ENCODE peak calls at places on chromosomes 2 and 18, in ten cellular contexts. One of them, this sample, is unnamed.

GRCh38 chr18:8673276-8674209 is 31.8 kb upstream of the MTCL1 start:
- DNase-seq in Jurkat, Clone E6-1: no peak
- DNase-seq in uterus: no peak
- DNase-seq in lower lobe of right lung: no peak
- DNase-seq in heart left ventricle: no peak
- DNase-seq in colonic mucosa: no peak
- DNase-seq in adrenal gland: no peak
- DNase-seq in H1: no peak
- DNase-seq in astrocyte of the cerebellum: no peak
- DNase-seq in RWPE2: no peak
- DNase-seq in this sample: no peak

GRCh38 chr2:26849056-26850001 is 1.4 kb downstream of the DPYSL5 start:
- DNase-seq in colonic mucosa: no peak
- DNase-seq in heart left ventricle: no peak
- DNase-seq in lower lobe of right lung: no peak
- DNase-seq in astrocyte of the cerebellum: no peak
- DNase-seq in RWPE2: no peak
- DNase-seq in Jurkat, Clone E6-1: no peak
- DNase-seq in H1: no peak
- DNase-seq in adrenal gland: no peak
- DNase-seq in uterus: no peak
- DNase-seq in this sample: peak; percentile 24

GRCh38 chr2:234536218-234536989 is 39.5 kb upstream of the ARL4C start:
- DNase-seq in Jurkat, Clone E6-1: no peak
- DNase-seq in astrocyte of the cerebellum: no peak
- DNase-seq in RWPE2: no peak
- DNase-seq in lower lobe of right lung: no peak
- DNase-seq in uterus: no peak
- DNase-seq in colonic mucosa: no peak
- DNase-seq in heart left ventricle: no peak
- DNase-seq in H1: no peak
- DNase-seq in adrenal gland: no peak
- DNase-seq in this sample: no peak

GRCh38 chr2:225660262-225661091 is 261.0 kb downstream of the NYAP2 start:
- DNase-seq in heart left ventricle: peak; percentile 52
- DNase-seq in astrocyte of the cerebellum: peak; percentile 52
- DNase-seq in colonic mucosa: peak; percentile 76
- DNase-seq in uterus: peak; percentile 60
- DNase-seq in Jurkat, Clone E6-1: peak; percentile 52
- DNase-seq in lower lobe of right lung: peak; percentile 76
- DNase-seq in RWPE2: peak; percentile 65
- DNase-seq in H1: no peak
- DNase-seq in adrenal gland: peak; percentile 92
- DNase-seq in this sample: peak; percentile 77

GRCh38 chr18:10006261-10006903 is 92.6 kb downstream of the VAPA start:
- DNase-seq in H1: no peak
- DNase-seq in RWPE2: no peak
- DNase-seq in lower lobe of right lung: no peak
- DNase-seq in uterus: peak; percentile 56
- DNase-seq in colonic mucosa: no peak
- DNase-seq in adrenal gland: no peak
- DNase-seq in astrocyte of the cerebellum: peak; percentile 20
- DNase-seq in Jurkat, Clone E6-1: no peak
- DNase-seq in heart left ventricle: no peak
- DNase-seq in this sample: no peak

GRCh38 chr18:70322928-70323327 is 34.1 kb downstream of the SOCS6 start:
- DNase-seq in colonic mucosa: no peak
- DNase-seq in uterus: no peak
- DNase-seq in adrenal gland: no peak
- DNase-seq in lower lobe of right lung: no peak
- DNase-seq in H1: no peak
- DNase-seq in astrocyte of the cerebellum: peak; percentile 48
- DNase-seq in heart left ventricle: no peak
- DNase-seq in RWPE2: no peak
- DNase-seq in Jurkat, Clone E6-1: no peak
- DNase-seq in this sample: no peak

GRCh38 chr2:61493523-61493942 is 22.6 kb upstream of the USP34 start:
- DNase-seq in Jurkat, Clone E6-1: peak; percentile 58
- DNase-seq in H1: no peak
- DNase-seq in RWPE2: no peak
- DNase-seq in adrenal gland: peak; percentile 35
- DNase-seq in heart left ventricle: no peak
- DNase-seq in colonic mucosa: no peak
- DNase-seq in astrocyte of the cerebellum: peak; percentile 34
- DNase-seq in uterus: no peak
- DNase-seq in lower lobe of right lung: no peak
- DNase-seq in this sample: no peak

GRCh38 chr2:166373951-166374350 is 1.8 kb downstream of the SCN9A start:
- DNase-seq in adrenal gland: peak; percentile 57
- DNase-seq in lower lobe of right lung: no peak
- DNase-seq in RWPE2: peak; percentile 83
- DNase-seq in colonic mucosa: no peak
- DNase-seq in Jurkat, Clone E6-1: no peak
- DNase-seq in heart left ventricle: no peak
- DNase-seq in uterus: no peak
- DNase-seq in astrocyte of the cerebellum: peak; percentile 49
- DNase-seq in H1: no peak
- DNase-seq in this sample: no peak

DNA sequence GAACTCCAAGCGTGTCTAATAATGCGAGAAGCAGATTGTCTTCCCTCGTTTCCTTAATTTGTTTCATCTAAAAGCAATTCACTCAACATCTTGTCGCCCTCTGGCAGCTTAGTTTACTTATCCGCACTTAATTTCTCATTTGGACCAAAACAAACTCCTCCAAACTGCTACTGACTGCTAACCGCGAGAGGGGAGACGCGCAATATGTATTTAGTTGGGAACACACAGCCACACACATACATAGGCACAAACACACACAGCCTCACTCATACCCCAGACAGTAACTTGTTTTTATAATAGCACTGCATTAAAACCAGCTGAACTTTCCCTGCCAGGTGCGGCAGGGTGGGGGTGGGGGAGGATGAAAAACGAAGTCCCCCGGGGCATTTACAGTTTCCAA is 2.6 kb downstream of the ERBB4 start:
- DNase-seq in heart left ventricle: no peak
- DNase-seq in H1: no peak
- DNase-seq in Jurkat, Clone E6-1: no peak
- DNase-seq in astrocyte of the cerebellum: no peak
- DNase-seq in adrenal gland: no peak
- DNase-seq in colonic mucosa: no peak
- DNase-seq in lower lobe of right lung: no peak
- DNase-seq in uterus: no peak
- DNase-seq in RWPE2: no peak
- DNase-seq in this sample: no peak
- H3K4me3 ChIP-seq in heart left ventricle: peak overlapping the region; percentile 57
- H3K4me3 ChIP-seq in H1: peak overlapping the region; percentile 75
- H3K4me3 ChIP-seq in Jurkat, Clone E6-1: no peak overlapping the region
- H3K4me3 ChIP-seq in astrocyte of the cerebellum: peak overlapping the region; percentile 49
- H3K4me3 ChIP-seq in adrenal gland: no peak overlapping the region
- H3K4me3 ChIP-seq in colonic mucosa: no peak overlapping the region
- H3K4me3 ChIP-seq in lower lobe of right lung: peak overlapping the region; percentile 61
- H3K4me3 ChIP-seq in uterus: no peak overlapping the region
- H3K4me3 ChIP-seq in RWPE2: no peak overlapping the region
- H3K4me3 ChIP-seq in this sample: peak overlapping the region; percentile 75

GRCh38 chr2:181742361-181742760 is 62.0 kb upstream of the NEUROD1 start:
- DNase-seq in astrocyte of the cerebellum: no peak
- DNase-seq in heart left ventricle: no peak
- DNase-seq in Jurkat, Clone E6-1: no peak
- DNase-seq in adrenal gland: no peak
- DNase-seq in lower lobe of right lung: no peak
- DNase-seq in RWPE2: no peak
- DNase-seq in H1: no peak
- DNase-seq in uterus: no peak
- DNase-seq in colonic mucosa: no peak
- DNase-seq in this sample: no peak

GRCh38 chr2:181743723-181744031 is 63.4 kb upstream of the NEUROD1 start:
- DNase-seq in H1: no peak
- DNase-seq in astrocyte of the cerebellum: no peak
- DNase-seq in Jurkat, Clone E6-1: no peak
- DNase-seq in adrenal gland: no peak
- DNase-seq in heart left ventricle: no peak
- DNase-seq in uterus: no peak
- DNase-seq in colonic mucosa: no peak
- DNase-seq in RWPE2: no peak
- DNase-seq in lower lobe of right lung: no peak
- DNase-seq in this sample: no peak

GRCh38 chr2:181741756-181742155 is 61.4 kb upstream of the NEUROD1 start:
- DNase-seq in RWPE2: no peak
- DNase-seq in colonic mucosa: no peak
- DNase-seq in Jurkat, Clone E6-1: no peak
- DNase-seq in uterus: no peak
- DNase-seq in adrenal gland: no peak
- DNase-seq in astrocyte of the cerebellum: no peak
- DNase-seq in H1: no peak
- DNase-seq in heart left ventricle: no peak
- DNase-seq in lower lobe of right lung: no peak
- DNase-seq in this sample: no peak

GRCh38 chr2:181745796-181746540 is 65.7 kb upstream of the NEUROD1 start:
- DNase-seq in lower lobe of right lung: no peak
- DNase-seq in astrocyte of the cerebellum: no peak
- DNase-seq in RWPE2: no peak
- DNase-seq in adrenal gland: no peak
- DNase-seq in H1: no peak
- DNase-seq in uterus: no peak
- DNase-seq in colonic mucosa: no peak
- DNase-seq in heart left ventricle: no peak
- DNase-seq in Jurkat, Clone E6-1: no peak
- DNase-seq in this sample: no peak

DNA sequence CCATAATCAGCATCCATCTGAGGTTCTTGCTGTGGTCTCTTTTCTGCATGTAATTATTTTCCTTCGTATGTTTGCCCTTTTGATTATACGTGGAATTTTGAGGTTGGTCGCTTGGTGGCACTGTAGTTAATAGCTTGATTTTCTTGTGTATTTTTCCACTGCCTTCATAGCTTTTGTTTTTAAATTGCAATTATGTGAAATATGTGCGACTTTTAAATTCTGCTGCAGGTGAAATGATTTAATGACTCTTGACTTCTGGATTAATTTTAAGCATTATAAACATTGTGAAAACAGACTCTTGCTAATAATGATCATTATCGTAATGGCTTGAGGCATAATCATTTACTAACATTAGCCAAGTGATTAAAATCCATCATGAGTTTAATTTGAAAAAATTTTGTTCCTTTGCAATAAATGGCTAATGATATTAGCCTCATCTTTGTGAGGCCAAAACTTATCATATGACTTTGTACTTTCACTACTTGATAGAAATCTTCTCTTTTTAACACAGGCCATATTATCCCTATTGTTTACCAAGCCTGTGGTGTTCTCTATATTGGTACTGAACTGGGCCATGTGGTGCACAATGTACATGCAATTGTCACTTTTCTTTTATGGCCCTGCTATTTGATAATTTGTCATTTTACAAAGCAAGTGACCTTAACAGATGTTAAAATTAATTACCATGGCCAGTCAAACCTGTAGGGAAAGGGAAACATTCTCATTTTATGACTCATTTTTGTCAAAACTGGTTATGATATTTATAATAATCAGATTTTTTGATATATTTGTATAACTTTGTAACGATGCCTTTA is 62.8 kb upstream of the NEUROD1 start:
- DNase-seq in astrocyte of the cerebellum: peak; percentile 64
- DNase-seq in colonic mucosa: peak; percentile 68
- DNase-seq in heart left ventricle: no peak
- DNase-seq in uterus: peak; percentile 39
- DNase-seq in H1: no peak
- DNase-seq in Jurkat, Clone E6-1: peak; percentile 64
- DNase-seq in RWPE2: no peak
- DNase-seq in lower lobe of right lung: no peak
- DNase-seq in adrenal gland: peak; percentile 74
- DNase-seq in this sample: no peak
- H3K4me3 ChIP-seq in astrocyte of the cerebellum: no peak overlapping the region
- H3K4me3 ChIP-seq in colonic mucosa: no peak overlapping the region
- H3K4me3 ChIP-seq in heart left ventricle: no peak overlapping the region
- H3K4me3 ChIP-seq in uterus: no peak overlapping the region
- H3K4me3 ChIP-seq in H1: no peak overlapping the region
- H3K4me3 ChIP-seq in Jurkat, Clone E6-1: no peak overlapping the region
- H3K4me3 ChIP-seq in RWPE2: no peak overlapping the region
- H3K4me3 ChIP-seq in lower lobe of right lung: no peak overlapping the region
- H3K4me3 ChIP-seq in adrenal gland: no peak overlapping the region
- H3K4me3 ChIP-seq in this sample: no peak overlapping the region

DNA sequence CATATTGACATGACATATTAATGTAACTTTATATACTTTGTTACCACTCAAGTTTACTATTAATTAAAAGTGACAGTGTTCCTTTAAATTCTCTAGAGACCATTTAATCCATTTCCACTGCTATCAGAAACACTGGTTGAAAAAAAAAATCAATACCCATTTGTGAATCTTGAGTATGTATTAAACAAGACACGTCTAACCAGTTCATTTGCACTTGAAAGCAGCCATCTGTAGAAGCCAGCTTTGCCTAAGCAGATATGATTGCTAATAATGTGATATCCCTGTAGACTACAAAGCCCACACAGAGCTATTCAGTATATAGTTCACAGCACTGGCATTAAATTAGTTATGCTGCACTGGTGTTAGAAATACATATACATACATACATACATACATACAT is 111.8 kb upstream of the SP3 start:
- DNase-seq in lower lobe of right lung: no peak
- DNase-seq in adrenal gland: no peak
- DNase-seq in RWPE2: no peak
- DNase-seq in Jurkat, Clone E6-1: no peak
- DNase-seq in H1: no peak
- DNase-seq in uterus: no peak
- DNase-seq in heart left ventricle: no peak
- DNase-seq in colonic mucosa: no peak
- DNase-seq in astrocyte of the cerebellum: no peak
- DNase-seq in this sample: no peak
- H3K4me3 ChIP-seq in lower lobe of right lung: no peak overlapping the region
- H3K4me3 ChIP-seq in adrenal gland: no peak overlapping the region
- H3K4me3 ChIP-seq in RWPE2: no peak overlapping the region
- H3K4me3 ChIP-seq in Jurkat, Clone E6-1: no peak overlapping the region
- H3K4me3 ChIP-seq in H1: no peak overlapping the region
- H3K4me3 ChIP-seq in uterus: no peak overlapping the region
- H3K4me3 ChIP-seq in heart left ventricle: no peak overlapping the region
- H3K4me3 ChIP-seq in colonic mucosa: no peak overlapping the region
- H3K4me3 ChIP-seq in astrocyte of the cerebellum: no peak overlapping the region
- H3K4me3 ChIP-seq in this sample: no peak overlapping the region

GRCh38 chr2:42170619-42171395 is 1.7 kb downstream of the EML4 start:
- DNase-seq in Jurkat, Clone E6-1: no peak
- DNase-seq in astrocyte of the cerebellum: no peak
- DNase-seq in adrenal gland: no peak
- DNase-seq in uterus: no peak
- DNase-seq in H1: no peak
- DNase-seq in colonic mucosa: no peak
- DNase-seq in lower lobe of right lung: no peak
- DNase-seq in heart left ventricle: no peak
- DNase-seq in RWPE2: no peak
- DNase-seq in this sample: no peak

GRCh38 chr2:42172020-42172419 is 2.9 kb downstream of the EML4 start:
- DNase-seq in heart left ventricle: no peak
- DNase-seq in H1: no peak
- DNase-seq in Jurkat, Clone E6-1: no peak
- DNase-seq in RWPE2: no peak
- DNase-seq in uterus: no peak
- DNase-seq in astrocyte of the cerebellum: no peak
- DNase-seq in adrenal gland: no peak
- DNase-seq in lower lobe of right lung: no peak
- DNase-seq in colonic mucosa: no peak
- DNase-seq in this sample: no peak

GRCh38 chr2:42171396-42171971 is 2.3 kb downstream of the EML4 start:
- DNase-seq in adrenal gland: no peak
- DNase-seq in Jurkat, Clone E6-1: no peak
- DNase-seq in colonic mucosa: no peak
- DNase-seq in heart left ventricle: no peak
- DNase-seq in lower lobe of right lung: no peak
- DNase-seq in RWPE2: no peak
- DNase-seq in uterus: no peak
- DNase-seq in astrocyte of the cerebellum: no peak
- DNase-seq in H1: no peak
- DNase-seq in this sample: no peak

GRCh38 chr2:42169869-42170465 is 814 bp downstream of the EML4 start:
- DNase-seq in H1: no peak
- DNase-seq in adrenal gland: no peak
- DNase-seq in Jurkat, Clone E6-1: no peak
- DNase-seq in uterus: no peak
- DNase-seq in RWPE2: no peak
- DNase-seq in astrocyte of the cerebellum: no peak
- DNase-seq in lower lobe of right lung: no peak
- DNase-seq in colonic mucosa: no peak
- DNase-seq in heart left ventricle: no peak
- DNase-seq in this sample: no peak

DNA sequence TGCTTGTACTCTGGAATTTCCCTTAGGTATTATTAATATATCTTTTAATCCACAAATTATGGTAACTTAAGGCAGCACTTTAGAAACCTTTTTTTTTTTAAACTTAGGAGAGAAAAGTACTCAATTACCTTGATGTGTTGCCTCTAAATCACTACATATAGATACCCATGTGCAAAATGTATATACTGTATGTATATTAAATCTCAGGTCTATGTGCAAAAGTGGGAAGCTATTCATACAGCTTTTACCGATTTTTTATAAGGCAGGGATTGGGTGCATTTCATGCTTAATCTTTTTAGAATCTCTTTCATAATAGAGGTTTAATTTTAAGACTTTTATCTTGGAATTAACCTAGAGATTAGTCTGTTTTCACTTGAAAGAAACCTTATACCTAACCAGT is 3.4 kb downstream of the EML4 start:
- DNase-seq in H1: no peak
- DNase-seq in adrenal gland: no peak
- DNase-seq in colonic mucosa: no peak
- DNase-seq in astrocyte of the cerebellum: no peak
- DNase-seq in RWPE2: no peak
- DNase-seq in heart left ventricle: no peak
- DNase-seq in Jurkat, Clone E6-1: no peak
- DNase-seq in uterus: no peak
- DNase-seq in lower lobe of right lung: no peak
- DNase-seq in this sample: no peak
- H3K4me3 ChIP-seq in H1: no peak overlapping the region
- H3K4me3 ChIP-seq in adrenal gland: no peak overlapping the region
- H3K4me3 ChIP-seq in colonic mucosa: no peak overlapping the region
- H3K4me3 ChIP-seq in astrocyte of the cerebellum: peak overlapping the region; percentile 4
- H3K4me3 ChIP-seq in RWPE2: no peak overlapping the region
- H3K4me3 ChIP-seq in heart left ventricle: no peak overlapping the region
- H3K4me3 ChIP-seq in Jurkat, Clone E6-1: no peak overlapping the region
- H3K4me3 ChIP-seq in uterus: no peak overlapping the region
- H3K4me3 ChIP-seq in lower lobe of right lung: no peak overlapping the region
- H3K4me3 ChIP-seq in this sample: no peak overlapping the region

This sample was measured in dorsolateral prefrontal cortex.